ENCODE peak calls at places on chromosome 22, in nine cellular contexts. T is coronary artery, D is upper lobe of right lung, G is AG09319, S is GM12865, A is lower leg skin, V is fibroblast of lung, E is foreskin fibroblast, F is lower lobe of right lung. M is an unnamed sample.

GRCh38 chr22:23147632-23148387 is 2.5 kb downstream of the RAB36 start:
- DNase-seq in T (no peak), A (no peak), F (no peak), V (peak), E (peak), G (no peak), D (no peak), S (no peak), M (no peak)

GRCh38 chr22:17063372-17064106 is 21.3 kb upstream of the IL17RA start:
- DNase-seq in G (no peak), V (no peak), D (no peak), A (peak), T (no peak), S (no peak), F (no peak), E (no peak), M (no peak)

GRCh38 chr22:30127749-30128166 is 47.5 kb downstream of the HORMAD2 start:
- DNase-seq in E (peak), S (no peak), F (no peak), D (no peak), V (peak), T (no peak), A (no peak), G (no peak), M (no peak)

GRCh38 chr22:35480143-35480542 is 60.5 kb upstream of the RASD2 start:
- DNase-seq in E (no peak), T (no peak), F (no peak), S (no peak), D (no peak), A (no peak), V (peak), G (no peak), M (no peak)

GRCh38 chr22:39713799-39714290 is 143.3 kb downstream of the CACNA1I start:
- DNase-seq in V (no peak), D (peak), E (no peak), G (no peak), A (no peak), F (peak), T (no peak), S (no peak), M (no peak)

GRCh38 chr22:38267086-38267485 is 5.7 kb downstream of the TMEM184B start:
- DNase-seq in F (no peak), V (peak), A (no peak), E (no peak), T (no peak), G (no peak), S (no peak), D (no peak), M (no peak)

GRCh38 chr22:30404307-30404706 is 7.5 kb downstream of the SEC14L2 start:
- DNase-seq in A (no peak), G (no peak), V (no peak), D (no peak), S (no peak), E (no peak), F (no peak), T (no peak), M (no peak)

GRCh38 chr22:49705631-49706352 is 121.9 kb downstream of the BRD1 start:
- DNase-seq in A (no peak), F (no peak), D (no peak), E (no peak), V (no peak), G (no peak), T (peak), S (no peak), M (no peak)

GRCh38 chr22:37370306-37370979 is 56.8 kb downstream of the ELFN2 start:
- DNase-seq in D (peak), T (peak), A (no peak), V (no peak), F (peak), S (peak), E (no peak), G (no peak), M (no peak)

GRCh38 chr22:43015677-43016042 is 711 bp upstream of the PACSIN2 start:
- DNase-seq in S (no peak), V (no peak), E (no peak), D (no peak), T (no peak), G (no peak), F (no peak), A (no peak), M (no peak)

GRCh38 chr22:31085493-31085824 is 4.3 kb downstream of the SMTN start:
- DNase-seq in S (no peak), G (no peak), E (no peak), T (no peak), D (no peak), V (no peak), F (no peak), A (peak), M (no peak)

GRCh38 chr22:20174785-20175596 is 24.1 kb upstream of the CCDC188 start:
- DNase-seq in E (no peak), G (no peak), F (no peak), V (peak), T (no peak), D (no peak), A (no peak), S (peak), M (no peak)

GRCh38 chr22:50186181-50186731 is 543 bp downstream of the TRABD start:
- DNase-seq in F (no peak), E (no peak), A (no peak), D (no peak), G (no peak), S (no peak), V (no peak), T (no peak), M (no peak)

GRCh38 chr22:17772249-17772962 is 1.9 kb downstream of the BID start:
- DNase-seq in T (no peak), F (no peak), G (no peak), E (peak), A (peak), S (no peak), V (peak), D (no peak), M (peak)

GRCh38 chr22:23036684-23037428 is 33.5 kb upstream of the GNAZ start:
- DNase-seq in F (no peak), G (peak), T (no peak), S (no peak), A (no peak), E (peak), V (peak), D (no peak), M (no peak)

GRCh38 chr22:46057206-46057605 is 80.2 kb upstream of the WNT7B start:
- DNase-seq in V (peak), F (peak), S (no peak), D (peak), T (peak), A (peak), G (no peak), E (no peak), M (no peak)

GRCh38 chr22:37940698-37941376 is 12.6 kb downstream of the C22orf23 start:
- DNase-seq in V (no peak), A (no peak), G (no peak), D (no peak), T (no peak), E (no peak), F (no peak), S (no peak), M (no peak)

GRCh38 chr22:29315286-29316195 is at the start of gene RASL10A:
- DNase-seq in F (peak), A (no peak), D (peak), G (no peak), V (no peak), T (no peak), S (no peak), E (no peak), M (no peak)

GRCh38 chr22:22576244-22576988 is 17.4 kb upstream of the PRAME start:
- DNase-seq in A (no peak), T (no peak), G (no peak), E (peak), S (peak), D (peak), F (no peak), V (peak), M (no peak)

GRCh38 chr22:30423296-30423958 is 2.1 kb upstream of the MTFP1 start:
- DNase-seq in T (no peak), S (peak), D (peak), F (peak), V (no peak), E (no peak), A (peak), G (no peak), M (peak)

GRCh38 chr22:20523118-20523983 is 15.9 kb downstream of the MED15 start:
- DNase-seq in G (no peak), S (peak), E (peak), F (peak), V (peak), T (no peak), A (no peak), D (no peak), M (no peak)

GRCh38 chr22:50531546-50532352 is 1.9 kb upstream of the TYMP start:
- DNase-seq in D (peak), V (peak), T (peak), A (peak), G (no peak), E (no peak), F (peak), S (peak), M (no peak)

GRCh38 chr22:44988671-44989070 is 21.1 kb downstream of the PHF21B start:
- DNase-seq in E (no peak), G (no peak), T (no peak), V (no peak), D (no peak), A (no peak), S (no peak), F (no peak), M (no peak)

GRCh38 chr22:29815580-29815979 is 22.5 kb downstream of the ASCC2 start:
- DNase-seq in D (no peak), F (no peak), G (no peak), A (no peak), V (no peak), S (no peak), T (no peak), E (no peak), M (no peak)

GRCh38 chr22:43978558-43978957 is 23.3 kb downstream of the SAMM50 start:
- DNase-seq in A (peak), G (no peak), V (no peak), S (no peak), E (no peak), D (no peak), F (no peak), T (no peak), M (no peak)

GRCh38 chr22:39176067-39176621 is 23.7 kb upstream of the CBX7 start:
- DNase-seq in T (peak), V (peak), S (no peak), G (no peak), A (peak), E (peak), F (peak), D (peak), M (no peak)

GRCh38 chr22:17707526-17707925 is 66.7 kb downstream of the BID start:
- DNase-seq in F (no peak), D (no peak), S (no peak), T (no peak), G (no peak), V (peak), E (no peak), A (no peak), M (no peak)

GRCh38 chr22:44669725-44670027 is 32.3 kb upstream of the PRR5 start:
- DNase-seq in E (no peak), T (no peak), G (no peak), A (no peak), V (no peak), D (no peak), S (no peak), F (no peak), M (no peak)

GRCh38 chr22:33539902-33540751 is 380.1 kb downstream of the LARGE1 start:
- DNase-seq in G (no peak), V (peak), D (peak), E (no peak), S (peak), A (peak), T (no peak), F (peak), M (no peak)

GRCh38 chr22:39133871-39134270 is 18.6 kb downstream of the CBX7 start:
- DNase-seq in T (no peak), A (no peak), E (no peak), S (no peak), G (no peak), V (no peak), D (no peak), F (no peak), M (no peak)

GRCh38 chr22:17891427-17892167 is 117.3 kb upstream of the BID start:
- DNase-seq in V (no peak), T (no peak), S (peak), E (no peak), F (no peak), D (no peak), G (no peak), A (no peak), M (no peak)

GRCh38 chr22:44916281-44917231 is 93.2 kb downstream of the PHF21B start:
- DNase-seq in D (peak), G (no peak), T (peak), V (no peak), S (no peak), F (peak), E (no peak), A (no peak), M (no peak)

GRCh38 chr22:17060126-17060525 is 24.7 kb upstream of the IL17RA start:
- DNase-seq in G (no peak), F (no peak), D (no peak), A (no peak), V (no peak), E (no peak), T (no peak), S (no peak), M (no peak)

GRCh38 chr22:37488337-37489135 is 2.4 kb upstream of the MFNG start:
- DNase-seq in A (no peak), D (no peak), G (no peak), S (no peak), T (no peak), V (no peak), E (no peak), F (no peak), M (no peak)

GRCh38 chr22:28759861-28760560 is 12.5 kb upstream of the CCDC117 start:
- DNase-seq in F (no peak), T (no peak), E (no peak), A (no peak), D (no peak), G (no peak), S (peak), V (peak), M (no peak)

GRCh38 chr22:20062766-20063083 is 17.3 kb upstream of the DGCR8 start:
- DNase-seq in E (peak), A (no peak), D (no peak), T (no peak), G (no peak), S (no peak), F (no peak), V (peak), M (no peak)

GRCh38 chr22:44353063-44353440 is 40.3 kb upstream of the SHISAL1 start:
- DNase-seq in E (no peak), D (no peak), T (no peak), A (no peak), F (peak), G (no peak), V (no peak), S (no peak), M (no peak)

GRCh38 chr22:37146507-37147180 is 3.1 kb downstream of the IL2RB start:
- DNase-seq in T (no peak), G (no peak), S (no peak), D (no peak), V (no peak), E (no peak), A (no peak), F (no peak), M (no peak)

GRCh38 chr22:23182289-23183106 is 2.2 kb downstream of the BCR start:
- DNase-seq in G (no peak), D (no peak), T (no peak), E (no peak), F (no peak), V (peak), S (peak), A (no peak), M (no peak)

GRCh38 chr22:41535244-41535643 is 9.0 kb downstream of the POLR3H start:
- DNase-seq in F (no peak), D (no peak), V (no peak), E (no peak), A (no peak), T (no peak), S (no peak), G (no peak), M (no peak)
- TF ChIP-seq CTCF in F (no peak), D (no peak), V (no peak), E (peak), A (no peak), T (no peak), S (no peak), G (peak), M (peak)

GRCh38 chr22:47237890-47238480 is 475.5 kb downstream of the TBC1D22A start:
- DNase-seq in E (no peak), S (no peak), F (no peak), G (no peak), D (no peak), A (peak), T (no peak), V (no peak), M (no peak)

GRCh38 chr22:47238886-47239860 is 476.7 kb downstream of the TBC1D22A start:
- DNase-seq in A (peak), S (no peak), D (no peak), E (no peak), T (no peak), F (no peak), G (no peak), V (no peak), M (no peak)

GRCh38 chr22:47240116-47240515 is 477.7 kb downstream of the TBC1D22A start:
- DNase-seq in S (no peak), E (no peak), T (no peak), D (no peak), A (peak), F (no peak), G (no peak), V (no peak), M (no peak)

GRCh38 chr22:47233316-47234243 is 471.1 kb downstream of the TBC1D22A start:
- DNase-seq in G (no peak), F (no peak), A (peak), E (no peak), V (no peak), S (no peak), T (no peak), D (no peak), M (no peak)

DNA sequence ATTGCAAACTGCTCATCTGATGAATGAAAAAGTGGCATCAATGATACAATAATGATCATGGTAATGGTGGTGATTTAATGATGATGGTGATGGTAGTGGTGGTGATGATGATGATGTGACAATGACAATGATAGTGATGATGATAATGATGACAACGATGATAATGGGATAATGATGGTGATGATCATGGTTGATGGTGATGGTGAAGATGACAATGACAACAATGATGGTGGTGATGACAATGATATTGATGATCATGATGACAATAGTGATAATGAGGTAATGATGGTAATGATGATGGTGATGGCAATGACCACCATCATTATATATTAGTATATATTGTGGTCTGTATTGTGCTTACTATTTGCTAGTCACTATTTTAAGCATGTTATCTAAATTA is 474.3 kb downstream of the TBC1D22A start:
- DNase-seq in F (no peak), T (no peak), G (no peak), D (no peak), A (no peak), E (no peak), S (no peak), V (no peak), M (no peak)
- TF ChIP-seq CTCF in F (no peak), T (no peak), G (no peak), D (no peak), A (no peak), E (no peak), S (no peak), V (no peak), M (no peak)

GRCh38 chr22:27113211-27114030 is 456.0 kb downstream of the MIAT start:
- DNase-seq in S (no peak), T (peak), E (peak), F (no peak), A (peak), D (no peak), G (peak), V (peak), M (no peak)
- TF ChIP-seq CTCF in S (no peak), T (no peak), E (no peak), F (no peak), A (no peak), D (no peak), G (peak), V (no peak), M (no peak)

GRCh38 chr22:24772493-24773220 is 1.9 kb downstream of the PIWIL3 start:
- DNase-seq in V (peak), G (no peak), E (peak), A (peak), T (no peak), S (no peak), D (no peak), F (no peak), M (no peak)
- TF ChIP-seq CTCF in V (peak), G (peak), E (peak), A (no peak), T (no peak), S (peak), D (peak), F (no peak), M (peak)

DNA sequence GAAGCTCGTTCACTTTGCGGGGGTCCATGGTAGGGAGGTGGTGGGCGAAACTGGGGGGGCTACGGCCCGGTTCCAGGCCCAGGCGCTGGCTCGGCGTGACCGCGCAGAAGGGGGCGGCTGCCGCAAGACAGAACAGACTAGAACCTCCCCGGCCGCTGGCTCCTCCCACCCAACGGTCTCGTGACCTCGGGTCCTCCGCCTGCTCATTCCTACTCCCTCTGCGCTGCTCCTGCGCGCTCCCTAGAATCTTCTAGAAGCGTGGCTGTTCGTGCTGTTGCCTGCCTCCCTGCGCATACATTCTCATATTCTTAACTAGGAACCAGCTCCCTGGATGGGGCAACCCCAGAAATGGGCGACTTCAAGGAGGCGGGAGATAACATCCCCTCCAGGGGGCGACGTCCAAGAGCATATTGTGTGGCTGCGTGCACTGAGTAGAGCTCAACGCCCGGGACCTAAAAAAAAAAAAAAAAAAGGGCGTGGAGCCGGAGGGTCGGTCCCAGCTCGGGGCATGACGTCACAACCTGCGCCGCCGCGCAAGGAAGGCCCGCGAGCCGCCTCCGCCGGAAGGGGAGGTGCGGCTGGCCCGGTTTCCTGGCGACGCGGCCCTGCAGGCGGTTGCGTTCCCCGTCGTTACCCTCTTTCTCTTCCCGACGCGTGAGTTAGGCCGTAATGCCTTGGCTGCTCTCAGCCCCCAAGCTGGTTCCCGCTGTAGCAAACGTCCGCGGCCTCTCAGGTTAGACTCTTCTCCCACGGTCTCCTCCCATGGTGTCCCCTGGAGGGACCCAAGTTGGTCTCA is at the start of the genes ST13 and XPNPEP3:
- DNase-seq in T (peak), D (peak), V (peak), A (peak), G (peak), S (peak), E (peak), F (peak), M (peak)
- TF ChIP-seq CTCF in T (no peak), D (peak), V (no peak), A (no peak), G (peak), S (peak), E (no peak), F (peak), M (peak)

M was measured in type B pancreatic cell.